ENCODE peak calls at places on chromosome 11, in eight cellular contexts. S is cardiac muscle cell, Y is MCF 10A, X is Peyer's patch, J is AG04450, I is left ventricle myocardium inferior, L is uterus, F is Calu3. V is an unnamed sample.

GRCh38 chr11:45885274-45885920 is at the start of gene MAPK8IP1:
- DNase-seq in S (peak), Y (peak), X (peak), J (no peak), I (peak), L (peak), F (peak), V (peak)

GRCh38 chr11:126799974-126800373 is 200.6 kb downstream of the KIRREL3 start:
- DNase-seq in S (no peak), Y (no peak), X (no peak), J (no peak), I (no peak), L (no peak), F (no peak), V (no peak)

GRCh38 chr11:59810189-59810910 is at the start of gene MRPL16:
- DNase-seq in S (peak), Y (peak), X (peak), J (peak), I (peak), L (peak), F (peak), V (peak)

GRCh38 chr11:14093065-14093464 is 130.5 kb downstream of the SPON1 start:
- DNase-seq in S (no peak), Y (peak), X (no peak), J (no peak), I (no peak), L (no peak), F (no peak), V (no peak)

GRCh38 chr11:67561971-67562560 is 21.5 kb upstream of the GSTP1 start:
- DNase-seq in S (no peak), Y (no peak), X (no peak), J (no peak), I (no peak), L (no peak), F (no peak), V (no peak)

GRCh38 chr11:68872216-68873003 is 30.7 kb upstream of the CPT1A start:
- DNase-seq in S (peak), Y (no peak), X (no peak), J (no peak), I (no peak), L (no peak), F (no peak), V (no peak)

GRCh38 chr11:130448416-130449068 is at the start of gene ADAMTS15:
- DNase-seq in S (peak), Y (peak), X (peak), J (no peak), I (peak), L (peak), F (peak), V (peak)

GRCh38 chr11:113260541-113260940 is 53.8 kb upstream of the TTC12 start:
- DNase-seq in S (no peak), Y (no peak), X (no peak), J (no peak), I (no peak), L (no peak), F (no peak), V (no peak)

GRCh38 chr11:65559951-65560537 is 1.9 kb upstream of the LTBP3 start:
- DNase-seq in S (peak), Y (peak), X (no peak), J (no peak), I (no peak), L (no peak), F (peak), V (no peak)

GRCh38 chr11:11976476-11977187 is 31.8 kb downstream of the DKK3 start:
- DNase-seq in S (no peak), Y (peak), X (peak), J (no peak), I (no peak), L (no peak), F (peak), V (no peak)

GRCh38 chr11:11977206-11977938 is 31.1 kb downstream of the DKK3 start:
- DNase-seq in S (peak), Y (peak), X (no peak), J (peak), I (peak), L (peak), F (no peak), V (no peak)

GRCh38 chr11:11973866-11974265 is 34.6 kb downstream of the DKK3 start:
- DNase-seq in S (no peak), Y (no peak), X (no peak), J (no peak), I (no peak), L (no peak), F (no peak), V (no peak)

GRCh38 chr11:11973361-11973800 is 35.0 kb downstream of the DKK3 start:
- DNase-seq in S (peak), Y (no peak), X (peak), J (no peak), I (peak), L (peak), F (no peak), V (no peak)

GRCh38 chr11:11975201-11976092 is 33.0 kb downstream of the DKK3 start:
- DNase-seq in S (no peak), Y (peak), X (peak), J (no peak), I (no peak), L (no peak), F (no peak), V (no peak)
- TF ChIP-seq CTCF in S (no peak), Y (no peak), X (no peak), J (no peak), I (no peak), L (no peak), F (no peak), V (no peak)

GRCh38 chr11:110711776-110712642 is at the start of gene ARHGAP20:
- DNase-seq in S (peak), Y (no peak), X (peak), J (no peak), I (peak), L (peak), F (no peak), V (peak)
- TF ChIP-seq CTCF in S (no peak), Y (no peak), X (no peak), J (no peak), I (no peak), L (no peak), F (no peak), V (no peak)

DNA sequence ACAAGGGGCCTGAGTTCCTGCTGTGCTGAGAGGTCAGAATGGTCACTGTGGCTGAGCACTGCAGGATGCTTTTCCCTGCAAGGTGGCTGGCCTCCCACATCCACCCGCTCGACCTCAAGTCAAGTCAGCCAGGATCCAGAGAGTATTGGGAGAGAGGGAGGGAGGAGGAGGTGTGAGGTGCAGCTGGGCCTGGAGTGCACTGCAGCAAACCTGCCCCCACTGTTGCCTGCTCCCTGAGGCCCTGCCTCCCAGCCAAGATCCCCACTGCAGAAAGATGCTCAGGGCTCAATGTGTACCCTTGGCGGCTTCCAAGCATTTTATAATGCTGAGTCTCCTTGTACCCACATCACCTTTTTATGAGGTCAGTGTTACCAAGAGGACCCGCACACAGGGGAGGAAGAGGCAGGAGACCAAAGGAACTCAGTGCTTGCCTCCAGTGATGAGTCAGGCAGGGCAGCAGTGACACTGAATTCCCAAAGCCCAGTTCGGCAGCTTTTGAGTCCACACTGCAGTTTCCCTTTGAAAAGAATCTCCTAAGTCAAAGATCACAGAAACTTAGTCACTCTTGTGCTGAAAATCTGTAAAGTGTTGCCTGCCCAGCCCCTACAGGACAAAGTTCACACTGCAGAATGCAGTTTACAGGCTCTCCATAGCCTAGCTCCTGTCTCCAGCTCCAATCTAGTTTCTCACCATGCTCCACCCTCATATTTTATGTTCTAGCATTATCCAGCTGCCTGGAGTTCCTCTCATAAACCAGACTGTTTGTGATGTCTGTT is 3.1 kb downstream of the ENDOD1 start:
- DNase-seq in S (peak), Y (peak), X (peak), J (no peak), I (no peak), L (no peak), F (peak), V (peak)
- TF ChIP-seq CTCF in S (peak), Y (peak), X (peak), J (peak), I (peak), L (peak), F (peak), V (peak)

GRCh38 chr11:44564198-44564597 is 1.3 kb upstream of the CD82 start:
- DNase-seq in S (no peak), Y (peak), X (peak), J (no peak), I (no peak), L (peak), F (no peak), V (peak)

GRCh38 chr11:44565746-44566558 is 489 bp downstream of the CD82 start:
- DNase-seq in S (no peak), Y (peak), X (no peak), J (no peak), I (no peak), L (no peak), F (no peak), V (peak)

GRCh38 chr11:44566559-44566949 is 1.1 kb downstream of the CD82 start:
- DNase-seq in S (no peak), Y (no peak), X (no peak), J (no peak), I (no peak), L (no peak), F (no peak), V (peak)

GRCh38 chr11:44564653-44565007 is 833 bp upstream of the CD82 start:
- DNase-seq in S (peak), Y (peak), X (peak), J (peak), I (peak), L (no peak), F (peak), V (no peak)

DNA sequence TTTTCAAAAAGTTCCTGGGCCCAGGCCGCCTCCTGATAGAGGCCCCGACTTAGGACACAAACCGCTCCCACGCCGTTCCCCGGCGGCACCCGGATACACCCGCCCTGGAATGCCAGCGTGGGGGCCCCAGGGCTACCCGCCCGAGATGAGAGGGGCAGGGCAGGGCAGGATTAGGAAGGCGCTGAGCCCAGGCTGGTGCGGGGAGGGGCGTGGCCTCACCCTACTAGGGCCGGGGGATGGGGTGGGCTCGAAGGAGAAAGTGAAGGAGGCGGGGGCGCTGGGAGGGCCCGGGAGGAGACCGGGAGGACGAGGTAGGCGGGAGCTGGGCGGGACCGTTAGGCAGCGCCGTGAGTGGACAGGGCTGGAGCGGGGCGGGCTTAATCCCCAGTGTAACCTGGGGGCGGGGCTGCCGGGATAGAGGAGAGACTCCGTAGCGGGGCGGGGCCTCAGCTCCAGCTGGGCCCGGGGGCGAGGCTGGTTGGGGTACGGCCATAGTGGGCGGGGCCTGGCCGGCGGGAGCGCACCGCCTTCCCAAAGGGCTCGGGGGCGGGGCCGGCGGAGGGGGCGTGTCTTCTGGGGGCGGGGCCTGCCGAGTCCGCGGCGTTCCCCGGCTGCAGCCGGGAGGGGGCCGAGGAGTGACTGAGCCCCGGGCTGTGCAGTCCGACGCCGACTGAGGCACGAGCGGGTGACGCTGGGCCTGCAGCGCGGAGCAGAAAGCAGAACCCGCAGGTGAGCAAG is at the start of gene CD82:
- DNase-seq in S (peak), Y (peak), X (peak), J (peak), I (peak), L (peak), F (peak), V (peak)
- TF ChIP-seq CTCF in S (peak), Y (peak), X (peak), J (peak), I (peak), L (peak), F (no peak), V (peak)

V was measured in activated CD8-positive, alpha-beta T cell treated with anti-CD3 and anti-CD28 coated beads for 36 hours.